ENCODE peak calls at places on chromosomes 2 and 18, in ten cellular contexts. K, U, G, E, W, S, N, Y, X and F are unnamed samples.

GRCh38 chr2:104658149-104658839 is 195.6 kb upstream of the POU3F3 start:
- DNase-seq in U (no peak), X (peak; percentile 4), Y (no peak), W (no peak), K (peak; percentile 43), G (no peak), E (no peak), S (no peak), N (peak; percentile 62), F (no peak)

GRCh38 chr18:77132369-77133050 is at the start of gene MBP:
- DNase-seq in W (peak; percentile 45), E (no peak), K (peak; percentile 51), N (peak; percentile 72), G (no peak), X (no peak), S (no peak), Y (peak; percentile 77), U (no peak), F (no peak)

GRCh38 chr2:238322001-238322411 is 1.7 kb downstream of the TRAF3IP1 start:
- DNase-seq in X (no peak), U (no peak), N (no peak), E (no peak), Y (no peak), W (no peak), K (no peak), G (no peak), S (no peak), F (no peak)

GRCh38 chr2:29314816-29315571 is 199.8 kb downstream of the CLIP4 start:
- DNase-seq in E (no peak), X (no peak), G (no peak), Y (peak; percentile 69), K (no peak), U (no peak), W (no peak), S (no peak), N (no peak), F (no peak)

GRCh38 chr2:120828832-120829632 is 93.4 kb downstream of the GLI2 start:
- DNase-seq in Y (no peak), K (no peak), U (no peak), S (no peak), W (no peak), E (no peak), G (no peak), X (no peak), N (no peak), F (no peak)

GRCh38 chr2:137677466-137677865 is 286.8 kb upstream of the HNMT start:
- DNase-seq in G (no peak), U (no peak), E (no peak), S (no peak), Y (no peak), K (no peak), W (no peak), X (peak; percentile 3), N (no peak), F (no peak)

GRCh38 chr2:20148841-20149702 is 75.9 kb downstream of the SDC1 start:
- DNase-seq in Y (no peak), W (no peak), U (peak; percentile 79), N (no peak), S (peak; percentile 66), E (no peak), G (no peak), X (peak; percentile 75), K (no peak), F (peak; percentile 88)

GRCh38 chr18:59008302-59008974 is 131.2 kb upstream of the SEC11C start:
- DNase-seq in X (peak; percentile 75), G (peak; percentile 26), S (peak; percentile 49), E (no peak), U (peak; percentile 72), W (peak; percentile 94), Y (no peak), N (no peak), K (no peak), F (peak; percentile 74)

GRCh38 chr18:34880882-34881852 is 160.0 kb upstream of the MAPRE2 start:
- DNase-seq in G (no peak), X (peak; percentile 41), E (no peak), U (peak; percentile 33), Y (no peak), N (no peak), S (peak; percentile 30), W (peak; percentile 41), K (no peak), F (peak; percentile 41)

GRCh38 chr2:241274127-241274526 is 41.3 kb downstream of the HDLBP start:
- DNase-seq in Y (no peak), E (no peak), G (no peak), U (no peak), W (peak; percentile 18), K (no peak), X (no peak), S (no peak), N (no peak), F (no peak)
- TF ChIP-seq CTCF in Y (no peak), E (no peak), G (no peak), U (no peak), W (no peak), K (no peak), X (no peak), S (no peak), N (no peak), F (no peak)

DNA sequence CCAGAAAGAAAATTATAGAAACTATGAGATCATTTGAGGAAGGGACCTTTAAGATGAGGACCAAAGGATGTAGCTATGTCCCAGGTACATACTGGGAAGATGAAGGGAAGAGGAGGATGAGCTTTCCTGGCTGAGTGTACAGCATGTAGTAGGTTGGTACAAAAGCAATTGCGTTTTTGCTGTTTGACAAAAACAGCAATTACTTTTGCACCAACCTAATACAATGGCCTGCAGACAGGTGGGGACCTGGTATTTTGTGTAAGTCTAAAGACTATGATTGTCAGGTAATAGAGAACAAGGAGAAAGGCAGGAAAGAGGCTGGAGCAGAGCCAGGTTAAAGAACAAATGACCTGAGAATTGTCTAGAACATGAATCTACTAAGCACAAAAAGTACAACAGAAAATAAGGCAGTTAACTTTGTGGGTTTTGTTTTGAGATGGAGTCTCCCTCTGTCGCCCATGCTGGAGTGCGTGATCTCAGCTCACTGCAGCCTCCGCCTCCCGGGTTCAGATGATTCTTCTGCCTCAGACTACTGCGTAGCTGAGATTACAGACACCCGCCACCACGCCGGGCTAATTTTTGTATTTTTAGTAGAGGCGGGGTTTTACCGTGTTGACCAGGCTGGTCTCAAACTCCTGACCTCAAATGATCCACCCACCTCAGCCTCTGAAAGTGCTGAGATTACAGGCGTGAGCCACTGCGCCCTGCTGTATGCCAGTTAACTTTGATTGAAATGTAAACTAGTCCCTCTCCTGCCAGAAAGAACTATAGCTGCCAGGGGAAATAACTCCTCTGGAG is 3.2 kb upstream of the TGOLN2 start:
- DNase-seq in Y (peak; percentile 39), K (no peak), G (no peak), U (no peak), N (no peak), E (no peak), S (no peak), W (no peak), X (no peak), F (no peak)
- H3K4me3 ChIP-seq in Y (no peak overlapping the region), K (no peak overlapping the region), G (no peak overlapping the region), U (no peak overlapping the region), N (no peak overlapping the region), E (no peak overlapping the region), S (no peak overlapping the region), W (no peak overlapping the region), X (no peak overlapping the region), F (no peak overlapping the region)

DNA sequence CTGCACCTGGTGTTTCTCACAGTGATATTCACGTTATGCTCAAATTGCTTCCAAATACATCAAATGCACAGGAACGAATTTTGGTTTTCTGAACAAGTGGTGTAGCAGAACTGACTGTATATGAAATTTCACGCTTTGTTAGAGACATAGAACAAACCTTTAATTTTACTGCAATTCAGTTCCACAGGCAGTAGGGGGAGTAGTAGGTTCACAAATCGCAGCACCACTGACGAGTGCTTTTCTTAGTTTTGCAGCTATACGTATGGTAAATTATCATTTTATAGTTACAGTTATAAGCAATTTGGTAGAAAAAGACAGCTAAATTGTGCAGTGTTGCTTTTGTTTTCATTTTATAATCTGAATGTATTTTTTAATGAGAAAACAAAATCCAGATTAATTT is 113.3 kb downstream of the KIAA1328 start:
- DNase-seq in U (peak; percentile 56), E (peak; percentile 8), K (no peak), Y (peak; percentile 17), G (peak; percentile 18), W (peak; percentile 35), S (peak; percentile 31), N (no peak), X (peak; percentile 67), F (peak; percentile 55)
- TF ChIP-seq CTCF in U (peak; percentile 74), E (peak; percentile 73), K (no peak), Y (peak; percentile 70), G (peak; percentile 45), W (peak; percentile 41), S (peak; percentile 53), N (peak; percentile 33), X (peak; percentile 72), F (peak; percentile 81)

DNA sequence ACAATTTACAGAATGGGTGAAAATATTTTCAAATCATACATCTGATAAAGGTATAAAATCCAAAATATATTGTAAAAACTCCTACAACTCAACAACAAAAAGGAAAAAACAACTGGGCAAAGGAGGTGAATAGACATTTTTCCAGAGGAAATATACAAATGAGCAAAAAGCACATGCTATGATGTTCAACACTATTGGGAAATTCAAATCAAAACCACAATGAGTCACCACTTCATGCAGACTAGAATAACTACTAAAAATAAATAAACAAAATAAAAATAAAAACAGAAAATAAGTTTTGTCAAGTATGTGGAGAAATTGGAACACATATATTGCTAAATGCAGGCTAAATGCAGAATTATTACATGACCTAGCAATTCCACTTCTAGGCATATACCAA is 120.9 kb downstream of the FSIP2 start:
- DNase-seq in U (peak; percentile 51), Y (no peak), W (no peak), E (no peak), N (no peak), G (no peak), S (no peak), K (no peak), X (peak; percentile 11), F (peak; percentile 29)
- H3K4me3 ChIP-seq in U (no peak overlapping the region), Y (no peak overlapping the region), W (no peak overlapping the region), E (no peak overlapping the region), N (no peak overlapping the region), G (no peak overlapping the region), S (no peak overlapping the region), K (no peak overlapping the region), X (no peak overlapping the region), F (no peak overlapping the region)

DNA sequence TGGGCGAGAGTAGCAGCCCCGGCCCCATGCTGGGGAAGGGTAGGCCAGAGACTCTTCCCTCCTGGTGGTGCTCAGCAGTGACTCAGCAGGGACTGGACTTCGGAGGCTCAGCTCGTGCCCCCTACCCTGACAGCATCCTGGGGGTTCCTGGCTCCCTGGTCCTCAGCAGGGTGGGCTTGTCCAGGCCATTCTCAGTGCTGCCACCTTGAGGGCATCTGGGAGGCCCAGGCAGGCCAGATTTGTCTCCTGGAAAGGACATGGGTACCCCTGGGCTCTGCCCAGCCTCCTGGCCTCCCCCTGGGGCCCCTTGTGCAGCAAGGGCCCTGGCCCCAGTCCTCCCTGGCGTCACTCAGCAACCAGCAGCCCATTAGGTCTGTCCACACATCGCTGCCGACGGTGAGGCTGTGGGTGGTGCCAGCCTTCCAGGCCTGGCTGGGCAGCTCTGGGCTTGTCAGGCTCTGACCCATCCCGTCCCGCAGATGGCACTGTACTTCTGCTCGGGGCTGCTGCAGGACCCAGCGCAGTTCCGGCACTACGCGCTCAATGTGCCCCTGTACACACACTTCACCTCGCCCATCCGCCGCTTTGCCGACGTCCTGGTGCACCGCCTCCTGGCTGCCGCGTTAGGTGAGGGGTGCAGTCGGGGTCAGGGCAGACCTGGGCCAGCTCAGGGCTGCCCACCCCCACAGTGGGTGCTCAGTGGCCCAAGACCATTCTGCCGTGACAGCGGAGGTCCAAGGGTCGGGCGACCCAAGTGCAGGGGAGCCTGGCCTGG is 45.0 kb upstream of the ALPP start:
- DNase-seq in X (peak; percentile 12), S (no peak), N (no peak), G (no peak), K (no peak), Y (no peak), E (no peak), W (peak; percentile 33), U (no peak), F (peak; percentile 11)
- TF ChIP-seq CTCF in X (peak; percentile 65), S (peak; percentile 56), N (peak; percentile 35), G (peak; percentile 24), K (no peak), Y (peak; percentile 63), E (peak; percentile 53), W (peak; percentile 52), U (peak; percentile 50), F (peak; percentile 61)